ENCODE peak calls at places on chromosomes 7 and 10, in four cellular contexts. N is foreskin fibroblast, Q is heart right ventricle, D is tibial nerve. K is an unnamed sample.

GRCh38 chr7:142018154-142018553 is 22.5 kb downstream of the MGAM start:
- DNase-seq in N (no peak), Q (no peak), D (no peak), K (no peak)

GRCh38 chr7:16918288-16918895 is 36.6 kb upstream of the AGR3 start:
- DNase-seq in N (peak), Q (peak), D (no peak), K (no peak)

GRCh38 chr10:97465982-97466381 is 20.0 kb downstream of the ZDHHC16 start:
- DNase-seq in N (no peak), Q (no peak), D (no peak), K (no peak)

GRCh38 chr7:23471090-23471859 is 984 bp upstream of the IGF2BP3 start:
- DNase-seq in N (peak), Q (no peak), D (no peak), K (no peak)

GRCh38 chr7:98210513-98211220 is 572 bp upstream of the BHLHA15 start:
- DNase-seq in N (peak), Q (no peak), D (no peak), K (no peak)

GRCh38 chr7:7562736-7563135 is 3.9 kb upstream of the MIOS start:
- DNase-seq in N (peak), Q (no peak), D (no peak), K (no peak)

GRCh38 chr7:95725170-95725569 is 47.2 kb upstream of the DYNC1I1 start:
- DNase-seq in N (no peak), Q (no peak), D (no peak), K (no peak)

GRCh38 chr7:130114776-130115175 is 44.4 kb downstream of the KLHDC10 start:
- DNase-seq in N (no peak), Q (no peak), D (no peak), K (no peak)

GRCh38 chr10:19412531-19412930 is 363.9 kb downstream of the MALRD1 start:
- DNase-seq in N (peak), Q (no peak), D (no peak), K (no peak)

GRCh38 chr7:157564518-157565177 is 227.8 kb downstream of the DNAJB6 start:
- DNase-seq in N (no peak), Q (no peak), D (no peak), K (no peak)

GRCh38 chr10:61842755-61843497 is 58.6 kb upstream of the ARID5B start:
- DNase-seq in N (peak), Q (no peak), D (no peak), K (no peak)

DNA sequence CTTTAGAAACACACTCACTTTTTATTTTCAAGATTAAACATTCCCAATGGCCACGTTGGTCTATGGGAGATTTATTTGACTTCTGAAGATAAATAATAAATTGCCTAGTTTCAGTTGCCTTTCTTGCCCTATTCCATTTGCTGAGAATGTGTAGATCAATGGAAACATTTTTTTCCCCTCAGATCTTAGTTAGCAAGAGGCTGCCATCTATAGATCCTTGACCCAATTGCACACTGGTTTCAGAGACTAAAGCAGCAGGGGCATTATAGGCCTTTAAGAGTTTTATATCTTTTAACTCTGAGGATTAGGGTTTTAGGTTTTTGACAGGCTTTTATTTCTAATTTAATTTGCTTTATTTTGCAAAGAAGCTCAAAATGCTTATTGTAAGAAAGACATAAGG is 163.2 kb upstream of the GPR26 start:
- DNase-seq in N (no peak), Q (no peak), D (no peak), K (no peak)
- TF ChIP-seq CTCF in N (no peak), Q (no peak), D (no peak), K (no peak)

GRCh38 chr7:149670288-149670687 is 103.1 kb downstream of the ZNF467 start:
- DNase-seq in N (peak), Q (peak), D (no peak), K (no peak)

GRCh38 chr7:149664666-149665065 is 108.7 kb downstream of the ZNF467 start:
- DNase-seq in N (no peak), Q (no peak), D (no peak), K (no peak)

GRCh38 chr7:149673006-149673405 is 100.4 kb downstream of the ZNF467 start:
- DNase-seq in N (no peak), Q (no peak), D (no peak), K (no peak)

GRCh38 chr7:149666360-149666905 is 107.0 kb downstream of the ZNF467 start:
- DNase-seq in N (no peak), Q (no peak), D (no peak), K (no peak)

GRCh38 chr7:149669121-149669818 is 104.1 kb downstream of the ZNF467 start:
- DNase-seq in N (peak), Q (no peak), D (no peak), K (no peak)
- TF ChIP-seq CTCF in N (peak), Q (peak), D (peak), K (no peak)

GRCh38 chr7:140007051-140007690 is 55.6 kb downstream of the PARP12 start:
- DNase-seq in N (no peak), Q (no peak), D (no peak), K (no peak)

GRCh38 chr7:140006600-140006999 is 56.2 kb downstream of the PARP12 start:
- DNase-seq in N (no peak), Q (no peak), D (no peak), K (no peak)

GRCh38 chr7:140004672-140005071 is 58.1 kb downstream of the PARP12 start:
- DNase-seq in N (no peak), Q (no peak), D (no peak), K (no peak)

GRCh38 chr7:140005341-140005740 is 57.4 kb downstream of the PARP12 start:
- DNase-seq in N (no peak), Q (no peak), D (no peak), K (no peak)

DNA sequence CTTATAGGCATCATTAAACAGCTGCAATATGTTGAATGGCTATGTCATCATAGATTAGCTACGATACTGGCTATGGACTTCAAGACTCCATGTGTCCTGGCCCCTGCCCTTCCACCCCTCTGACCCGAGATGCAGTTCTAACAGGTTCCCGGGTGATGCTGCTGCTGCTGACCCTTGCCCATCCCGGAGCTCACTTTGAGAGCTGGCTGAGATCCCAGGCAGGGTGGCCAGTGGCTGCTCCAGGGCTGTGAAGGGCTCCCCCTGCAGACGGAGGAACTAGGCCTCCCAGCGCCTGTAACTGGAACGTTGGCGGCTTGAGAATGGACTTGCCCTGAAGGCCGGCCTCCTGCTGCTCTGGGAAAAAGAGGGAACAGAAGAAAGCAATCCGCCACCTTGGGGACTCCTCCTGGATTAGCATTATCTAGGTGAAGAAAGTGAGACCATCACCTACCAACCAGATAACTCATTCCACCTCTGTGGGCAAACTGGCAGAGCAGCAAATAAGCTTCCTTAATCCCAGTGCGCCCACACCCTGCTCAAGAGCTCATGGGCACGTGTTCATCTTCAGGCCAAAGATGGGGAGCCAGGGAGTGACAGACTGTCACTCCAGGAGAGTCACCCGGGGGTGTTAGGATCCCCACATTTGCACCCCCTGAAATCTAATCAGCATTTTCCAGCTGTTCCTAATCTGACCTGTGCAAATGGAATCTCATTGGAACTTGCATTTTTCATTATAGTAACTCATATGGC is 56.8 kb downstream of the PARP12 start:
- DNase-seq in N (peak), Q (no peak), D (no peak), K (no peak)
- TF ChIP-seq CTCF in N (peak), Q (peak), D (peak), K (no peak)

GRCh38 chr7:116786791-116787443 is 75.5 kb upstream of the CAPZA2 start:
- DNase-seq in N (peak), Q (peak), D (no peak), K (no peak)
- TF ChIP-seq CTCF in N (peak), Q (peak), D (peak), K (no peak)

DNA sequence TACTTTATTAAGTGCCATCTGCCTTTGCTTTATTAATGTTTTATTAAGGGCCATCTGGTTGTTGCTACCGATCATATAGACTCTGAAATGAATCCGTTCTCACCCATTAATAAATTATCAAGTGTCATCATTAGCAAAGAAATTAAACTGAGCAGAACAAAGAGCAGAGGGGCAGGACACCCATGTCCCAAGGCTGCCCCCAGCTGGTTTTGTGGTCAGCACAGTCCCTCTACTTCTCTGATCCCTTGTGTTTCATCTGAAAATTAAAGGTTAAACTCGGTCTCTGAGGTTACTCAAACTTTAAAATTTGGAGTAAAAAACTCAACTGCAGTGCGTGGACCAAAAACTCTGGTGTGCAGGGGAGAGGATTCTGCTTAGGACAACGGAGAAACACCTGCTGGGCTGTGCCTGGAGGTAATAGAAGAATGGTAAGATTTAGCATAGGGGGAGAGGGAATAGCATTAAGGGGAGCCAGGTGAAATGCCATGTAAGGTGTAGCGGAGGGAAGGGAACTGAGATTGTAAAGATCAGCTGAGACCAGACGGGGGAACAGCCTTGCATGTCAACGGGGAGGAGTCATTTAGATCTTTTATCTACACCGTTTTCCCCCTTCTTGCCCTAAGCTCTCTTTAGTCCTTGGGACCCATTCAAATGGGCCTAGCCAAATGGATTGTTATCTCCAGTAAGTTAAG is 10.8 kb upstream of the GSDME start:
- DNase-seq in N (no peak), Q (no peak), D (no peak), K (no peak)
- TF ChIP-seq CTCF in N (no peak), Q (no peak), D (no peak), K (no peak)

GRCh38 chr10:93495654-93496321 is 624 bp upstream of the CEP55 start:
- DNase-seq in N (peak), Q (peak), D (no peak), K (no peak)

GRCh38 chr10:93494494-93494893 is 1.9 kb upstream of the CEP55 start:
- DNase-seq in N (no peak), Q (no peak), D (no peak), K (no peak)

GRCh38 chr10:93496322-93497041 is at the start of gene CEP55:
- DNase-seq in N (peak), Q (peak), D (peak), K (peak)

GRCh38 chr10:93491589-93492121 is 4.8 kb upstream of the CEP55 start:
- DNase-seq in N (no peak), Q (no peak), D (no peak), K (no peak)

DNA sequence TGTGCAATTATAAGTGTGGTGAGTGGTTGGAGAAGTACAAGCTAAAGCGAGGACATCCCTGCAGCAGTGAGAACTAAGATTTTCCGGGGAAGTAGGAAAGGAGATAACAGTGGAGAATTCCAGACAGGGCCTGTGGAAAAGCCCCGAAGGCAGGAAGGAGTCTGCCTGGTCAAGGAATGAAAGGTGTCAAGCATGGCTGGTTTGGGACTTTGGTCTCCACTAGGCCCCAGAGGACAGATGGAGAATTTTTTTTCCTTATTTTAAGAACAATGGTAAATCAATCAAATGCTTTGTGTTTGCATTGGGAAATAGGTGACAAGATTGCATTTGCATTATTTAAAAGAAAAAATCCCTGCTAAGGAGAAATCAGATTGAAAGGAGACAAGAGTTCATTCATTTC is 3.2 kb upstream of the CEP55 start:
- DNase-seq in N (no peak), Q (no peak), D (no peak), K (no peak)
- TF ChIP-seq CTCF in N (no peak), Q (no peak), D (no peak), K (no peak)

DNA sequence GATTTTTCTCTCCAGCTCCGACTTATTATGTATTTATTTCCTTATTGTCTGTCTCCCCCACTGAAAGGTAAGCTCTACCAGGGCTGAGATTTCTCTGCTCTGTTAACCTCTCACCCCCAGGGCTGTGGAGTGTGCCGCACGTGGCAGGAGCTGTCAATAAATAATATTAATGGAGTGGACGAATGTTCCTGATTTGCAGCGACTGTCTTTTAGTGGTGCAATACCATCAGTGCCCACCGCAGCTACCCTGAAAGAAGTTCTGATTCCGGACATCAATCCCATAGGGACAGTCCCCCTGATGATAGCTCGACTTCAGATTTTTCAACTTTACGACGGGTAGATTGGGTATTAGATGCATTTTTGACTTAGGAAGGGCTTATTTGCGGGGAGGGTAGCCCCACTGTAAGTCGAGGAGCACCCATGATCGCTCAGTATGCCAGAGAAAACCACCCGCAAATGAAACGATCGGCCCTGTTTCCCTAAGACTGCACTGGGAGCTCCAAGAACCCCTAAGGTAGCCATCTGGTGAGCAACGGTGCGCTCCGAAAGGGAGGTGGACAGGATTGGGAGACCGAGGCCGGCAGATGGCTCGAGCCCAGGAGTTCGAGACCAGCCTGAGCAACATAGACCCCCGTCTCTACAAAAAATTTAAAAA is 986 bp upstream of the PPP2R2D start:
- DNase-seq in N (no peak), Q (peak), D (no peak), K (no peak)
- TF ChIP-seq CTCF in N (no peak), Q (no peak), D (no peak), K (no peak)

DNA sequence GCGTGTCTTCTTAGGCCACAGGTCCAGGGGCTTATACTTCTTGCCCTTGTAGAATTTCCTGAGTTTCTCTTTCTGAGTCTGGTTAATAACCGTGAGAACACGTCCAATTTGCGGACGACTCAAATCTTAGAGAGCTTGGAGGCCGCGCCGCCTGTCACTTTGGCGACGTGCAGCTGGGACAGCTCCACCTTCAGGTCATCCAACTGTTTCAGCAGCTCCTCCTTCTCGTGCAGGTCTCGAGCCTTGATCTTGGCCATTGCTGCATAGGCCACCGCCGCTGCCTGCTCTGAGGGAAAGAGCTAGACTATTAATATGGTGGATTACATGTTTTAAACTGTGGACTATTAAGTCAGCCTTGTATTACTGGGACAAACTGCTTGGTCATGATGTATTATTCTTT is 26.9 kb downstream of the EVX1 start:
- DNase-seq in N (no peak), Q (no peak), D (no peak), K (no peak)
- TF ChIP-seq CTCF in N (no peak), Q (no peak), D (no peak), K (no peak)

DNA sequence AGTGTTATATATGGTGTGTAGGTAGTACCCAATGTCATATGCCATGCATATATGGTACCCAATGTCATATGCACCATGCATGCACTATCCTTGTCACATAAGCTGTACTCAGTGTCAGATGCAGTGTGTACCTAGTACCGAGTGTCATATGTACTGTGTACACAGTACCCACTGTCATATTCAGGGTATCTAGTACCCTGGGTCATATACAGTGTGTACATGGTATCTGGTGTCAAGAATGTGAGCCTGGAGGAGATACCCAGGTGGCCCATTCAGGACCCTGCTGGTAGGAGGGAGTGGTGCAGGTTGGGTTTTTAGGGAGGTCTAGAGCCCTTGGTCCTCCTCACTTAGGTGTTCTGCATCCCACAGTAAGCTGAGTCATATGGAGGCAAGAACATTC is 1.8 kb downstream of the ZMYND11 start:
- DNase-seq in N (peak), Q (no peak), D (no peak), K (no peak)
- TF ChIP-seq CTCF in N (peak), Q (peak), D (peak), K (no peak)

K was measured in omental fat pad.